ENCODE peak calls at places on chromosomes 1 and 21, in nine cellular contexts. Z is cardiac muscle cell, L is right atrium auricular region, Y is neural crest cell, W is tibial artery, F is lung, S is right lobe of liver, I is brain microvascular endothelial cell, J is astrocyte of the cerebellum. A is an unnamed sample.

GRCh38 chr1:117026361-117026760 is 24.8 kb downstream of the CD101 start:
- DNase-seq in I (no peak), L (no peak), S (no peak), W (no peak), Z (peak), F (no peak), Y (no peak), J (no peak), A (no peak)

GRCh38 chr1:201463071-201463552 is 5.9 kb downstream of the PHLDA3 start:
- DNase-seq in F (no peak), L (no peak), Y (no peak), W (no peak), Z (no peak), I (no peak), J (no peak), S (no peak), A (no peak)

GRCh38 chr1:243713470-243714186 is 136.4 kb downstream of the AKT3 start:
- DNase-seq in F (no peak), Z (peak), J (peak), I (no peak), L (no peak), Y (peak), W (no peak), S (no peak), A (no peak)

GRCh38 chr1:182608850-182609610 is 4.8 kb upstream of the RGS16 start:
- DNase-seq in F (no peak), Y (no peak), S (no peak), L (no peak), Z (peak), W (no peak), I (peak), J (no peak), A (no peak)

GRCh38 chr1:175146535-175147213 is 45.9 kb downstream of the KIAA0040 start:
- DNase-seq in S (peak), L (peak), J (peak), Y (peak), I (peak), F (peak), Z (peak), W (peak), A (no peak)

GRCh38 chr1:169113613-169114119 is 7.2 kb downstream of the ATP1B1 start:
- DNase-seq in S (no peak), W (no peak), I (peak), Z (peak), Y (no peak), F (no peak), J (peak), L (no peak), A (no peak)

GRCh38 chr1:183543619-183544204 is 46.5 kb downstream of the NCF2 start:
- DNase-seq in I (peak), L (no peak), F (no peak), Y (no peak), Z (peak), W (no peak), S (no peak), J (peak), A (no peak)

GRCh38 chr1:212752256-212752933 is 39.2 kb downstream of the NSL1 start:
- DNase-seq in I (no peak), Y (no peak), L (no peak), Z (peak), S (no peak), F (no peak), J (no peak), W (no peak), A (no peak)

GRCh38 chr1:153798468-153798780 is 23.2 kb downstream of the SLC27A3 start:
- DNase-seq in F (no peak), J (no peak), Y (no peak), S (no peak), Z (no peak), L (no peak), I (no peak), W (peak), A (no peak)

GRCh38 chr1:61318319-61319125 is 236.2 kb downstream of the NFIA start:
- DNase-seq in Y (no peak), W (peak), S (no peak), I (peak), Z (peak), L (peak), F (no peak), J (peak), A (peak)

GRCh38 chr1:83905315-83905907 is 93.5 kb downstream of the TTLL7 start:
- DNase-seq in S (no peak), F (no peak), L (no peak), W (no peak), Z (peak), J (no peak), Y (no peak), I (peak), A (no peak)

GRCh38 chr21:14488805-14489204 is 57.3 kb downstream of the SAMSN1 start:
- DNase-seq in J (no peak), S (no peak), W (no peak), Y (no peak), Z (no peak), L (no peak), F (no peak), I (no peak), A (no peak)

GRCh38 chr1:78833491-78833890 is 173.0 kb downstream of the ADGRL4 start:
- DNase-seq in W (no peak), J (peak), Z (peak), Y (no peak), S (no peak), I (peak), F (no peak), L (no peak), A (no peak)

GRCh38 chr1:56194911-56195310 is 384.5 kb downstream of the PLPP3 start:
- DNase-seq in I (no peak), J (no peak), F (no peak), Y (no peak), S (no peak), Z (peak), W (no peak), L (no peak), A (no peak)

GRCh38 chr1:160798439-160798838 is 2.5 kb downstream of the LY9 start:
- DNase-seq in Y (no peak), J (no peak), I (no peak), S (no peak), Z (no peak), L (no peak), W (no peak), F (peak), A (no peak)

GRCh38 chr1:1162597-1163537 is 10.8 kb upstream of the TTLL10 start:
- DNase-seq in F (peak), I (no peak), W (no peak), S (no peak), Y (no peak), J (no peak), L (no peak), Z (no peak), A (no peak)

GRCh38 chr1:7120863-7121621 is 335.8 kb downstream of the CAMTA1 start:
- DNase-seq in J (peak), W (no peak), I (no peak), L (no peak), Z (no peak), S (no peak), F (no peak), Y (no peak), A (no peak)

GRCh38 chr1:242745079-242745478 is 220.6 kb upstream of the PLD5 start:
- DNase-seq in S (no peak), I (no peak), Z (no peak), J (no peak), L (no peak), W (no peak), F (no peak), Y (no peak), A (no peak)

GRCh38 chr1:169090308-169090899 is 16.1 kb upstream of the ATP1B1 start:
- DNase-seq in I (no peak), L (no peak), Z (no peak), W (no peak), J (no peak), S (no peak), Y (no peak), F (no peak), A (no peak)

GRCh38 chr1:1264868-1265272 is 8.8 kb downstream of the UBE2J2 start:
- DNase-seq in L (no peak), W (no peak), I (peak), F (no peak), J (peak), S (no peak), Y (no peak), Z (peak), A (no peak)

GRCh38 chr1:201750934-201751333 is 78.0 kb upstream of the IPO9 start:
- DNase-seq in L (no peak), J (no peak), W (no peak), I (peak), S (no peak), Y (no peak), F (no peak), Z (peak), A (no peak)

GRCh38 chr1:26283871-26284596 is 4.1 kb downstream of the SH3BGRL3 start:
- DNase-seq in Z (no peak), F (no peak), I (no peak), Y (no peak), W (no peak), J (no peak), L (no peak), S (no peak), A (no peak)

GRCh38 chr1:204941415-204942338 is 71.0 kb downstream of the NFASC start:
- DNase-seq in J (peak), S (peak), Y (peak), F (peak), I (peak), Z (peak), L (peak), W (peak), A (no peak)

GRCh38 chr1:172322219-172323061 is 98.0 kb upstream of the C1orf105 start:
- DNase-seq in J (peak), S (no peak), L (peak), I (peak), Y (no peak), F (peak), W (peak), Z (peak), A (peak)

GRCh38 chr1:87089070-87089736 is 174.8 kb downstream of the HS2ST1 start:
- DNase-seq in L (no peak), Y (no peak), I (no peak), J (no peak), F (no peak), Z (no peak), W (no peak), S (no peak), A (no peak)

GRCh38 chr1:210647406-210648333 is 319.0 kb downstream of the HHAT start:
- DNase-seq in L (no peak), W (no peak), I (peak), J (peak), Z (peak), F (no peak), Y (no peak), S (no peak), A (no peak)

GRCh38 chr21:21001591-21002100 is 3.4 kb downstream of the NCAM2 start:
- DNase-seq in J (no peak), L (no peak), F (no peak), I (no peak), S (no peak), Y (no peak), Z (no peak), W (no peak), A (no peak)

GRCh38 chr1:209363112-209363511 is 220.4 kb upstream of the CAMK1G start:
- DNase-seq in Z (no peak), L (no peak), S (no peak), I (no peak), Y (no peak), F (no peak), W (no peak), J (no peak), A (no peak)

GRCh38 chr21:21196848-21197247 is 198.6 kb downstream of the NCAM2 start:
- DNase-seq in F (no peak), W (no peak), L (no peak), S (no peak), J (no peak), I (no peak), Y (no peak), Z (no peak), A (no peak)

GRCh38 chr1:44380666-44381177 is 24.3 kb upstream of the RNF220 start:
- DNase-seq in J (no peak), Y (no peak), F (no peak), S (no peak), Z (no peak), L (no peak), I (no peak), W (no peak), A (no peak)

GRCh38 chr1:28501925-28502324 is 3.9 kb upstream of the RCC1 start:
- DNase-seq in S (no peak), J (no peak), Y (no peak), Z (no peak), F (no peak), W (no peak), I (no peak), L (no peak), A (no peak)

GRCh38 chr1:52629021-52629643 is 3.8 kb upstream of the SHISAL2A start:
- DNase-seq in Y (peak), Z (no peak), I (no peak), S (no peak), F (no peak), J (no peak), L (no peak), W (no peak), A (no peak)

GRCh38 chr1:119828266-119828665 is 17.0 kb upstream of the REG4 start:
- DNase-seq in Y (no peak), J (no peak), S (no peak), L (no peak), I (no peak), W (no peak), F (no peak), Z (no peak), A (no peak)

GRCh38 chr1:46622341-46622740 is 5.7 kb upstream of the MOB3C start:
- DNase-seq in J (no peak), L (no peak), W (peak), I (peak), S (no peak), Z (peak), F (no peak), Y (no peak), A (peak)

GRCh38 chr1:167333703-167334102 is 113.0 kb downstream of the POU2F1 start:
- DNase-seq in Y (no peak), W (no peak), J (no peak), F (no peak), L (no peak), I (no peak), S (no peak), Z (no peak), A (no peak)

DNA sequence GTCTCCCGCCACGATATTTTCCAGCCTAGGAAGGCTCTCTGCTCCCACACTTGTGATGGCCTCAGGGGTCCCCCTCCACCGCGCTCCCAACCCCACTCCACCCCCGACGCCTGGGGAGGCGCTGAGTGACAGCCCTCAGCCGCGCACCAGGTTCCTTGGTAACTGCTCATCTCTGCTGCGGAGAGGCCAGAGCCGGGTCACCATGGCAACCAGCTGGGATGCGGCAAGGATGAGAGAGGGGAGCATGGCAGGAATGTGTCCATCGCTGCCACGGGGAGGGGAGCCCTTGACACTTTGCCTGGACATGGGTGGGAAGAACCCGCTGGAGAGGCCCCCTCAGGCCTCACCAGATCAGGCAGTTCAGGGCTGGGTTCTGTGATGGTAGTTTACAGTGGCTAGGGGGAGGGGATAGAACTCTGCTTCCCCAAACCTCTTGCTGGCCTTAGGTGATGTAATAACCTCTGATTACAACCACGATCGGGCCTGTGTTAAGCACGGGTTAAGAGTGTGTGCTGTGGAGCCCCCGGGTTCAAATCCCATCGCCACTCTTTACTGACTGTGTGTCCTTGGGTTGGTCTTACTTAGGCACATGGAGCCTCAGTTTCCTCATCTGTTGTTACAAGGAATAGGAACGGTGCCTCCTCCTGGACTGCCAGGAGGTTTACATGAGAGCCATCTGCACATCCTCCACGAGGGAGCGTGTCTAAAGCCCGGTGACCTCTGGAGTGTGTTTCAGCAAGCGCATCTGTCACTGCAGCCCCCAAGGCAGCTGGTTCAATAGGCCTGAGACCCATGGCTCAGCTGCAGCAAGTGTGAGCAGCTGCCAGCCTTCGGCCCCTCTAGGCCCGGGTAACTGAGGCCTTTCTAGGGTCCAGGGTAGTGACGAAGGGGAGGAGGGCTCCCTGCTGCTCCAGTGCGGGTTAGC is 6.3 kb downstream of the KIF17 start:
- DNase-seq in W (no peak), L (no peak), I (no peak), J (no peak), Y (peak), Z (no peak), S (no peak), F (no peak), A (no peak)
- TF ChIP-seq CTCF in W (no peak), L (no peak), I (peak), J (peak), Y (no peak), Z (peak), S (no peak), F (no peak), A (no peak)

GRCh38 chr1:228646717-228647522 is 88.4 kb upstream of the RHOU start:
- DNase-seq in S (no peak), F (no peak), W (no peak), L (no peak), J (no peak), Y (no peak), I (peak), Z (peak), A (peak)
- TF ChIP-seq CTCF in S (no peak), F (no peak), W (no peak), L (no peak), J (no peak), Y (no peak), I (peak), Z (no peak), A (no peak)

DNA sequence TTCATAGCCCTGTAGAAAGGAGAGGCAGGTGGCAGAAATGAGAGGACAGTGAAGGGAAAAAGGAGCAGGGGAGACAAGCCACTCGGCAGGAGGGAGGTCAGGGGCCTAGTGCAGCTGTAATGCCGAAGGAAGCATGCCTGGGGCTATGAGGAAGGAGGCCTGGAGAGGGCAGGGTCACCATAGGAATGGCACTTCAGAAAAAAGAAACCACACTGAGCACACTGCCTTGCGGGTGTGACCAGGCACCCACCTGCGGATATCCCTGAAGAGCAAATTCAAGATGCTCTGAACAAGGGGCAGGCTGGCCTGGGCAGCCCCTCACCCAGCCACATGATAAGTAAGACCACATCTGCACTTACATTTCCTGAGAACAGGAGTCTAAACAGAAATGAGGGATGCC is 104.7 kb downstream of the JAK1 start:
- DNase-seq in W (no peak), Z (peak), I (no peak), Y (no peak), S (no peak), F (peak), J (no peak), L (no peak), A (no peak)
- TF ChIP-seq CTCF in W (no peak), Z (peak), I (peak), Y (no peak), S (no peak), F (no peak), J (peak), L (no peak), A (peak)

GRCh38 chr1:94551449-94551848 is 9.9 kb upstream of the F3 start:
- DNase-seq in L (no peak), S (no peak), I (no peak), F (no peak), Y (no peak), Z (no peak), J (no peak), W (no peak), A (no peak)
- TF ChIP-seq CTCF in L (no peak), S (no peak), I (no peak), F (no peak), Y (no peak), Z (no peak), J (no peak), W (no peak), A (no peak)

GRCh38 chr1:234231061-234231892 is 142.0 kb upstream of the COA6 start:
- DNase-seq in Z (no peak), Y (no peak), J (no peak), I (no peak), S (no peak), W (no peak), F (no peak), L (no peak), A (no peak)
- TF ChIP-seq CTCF in Z (peak), Y (peak), J (no peak), I (no peak), S (no peak), W (no peak), F (no peak), L (no peak), A (no peak)

DNA sequence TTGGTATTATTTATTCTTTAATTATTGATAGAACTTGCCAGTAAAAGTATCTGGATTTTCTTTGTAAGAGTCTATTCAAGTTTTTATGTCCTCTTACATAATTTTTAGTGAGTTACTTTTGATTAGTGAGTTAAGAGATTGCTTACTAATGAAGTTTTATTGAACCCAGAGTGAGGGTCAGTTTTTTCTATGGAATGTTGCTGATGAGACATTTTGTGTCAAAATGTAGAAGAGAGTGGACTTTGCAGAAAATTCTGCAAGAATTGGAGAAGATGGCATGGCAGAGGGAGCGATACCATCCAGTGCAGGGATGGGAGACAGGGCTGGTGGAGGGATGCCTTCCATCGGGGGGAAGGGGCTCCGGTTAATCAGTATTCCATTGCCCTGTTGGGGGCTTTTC is 11.0 kb downstream of the MTARC2 start:
- DNase-seq in I (no peak), Z (no peak), L (no peak), S (no peak), Y (no peak), J (no peak), F (no peak), W (no peak), A (no peak)
- TF ChIP-seq CTCF in I (no peak), Z (no peak), L (no peak), S (no peak), Y (no peak), J (no peak), F (no peak), W (no peak), A (no peak)

GRCh38 chr1:197312163-197312562 is 44.1 kb downstream of the CRB1 start:
- DNase-seq in F (no peak), I (peak), S (no peak), W (no peak), L (no peak), Y (no peak), Z (no peak), J (no peak), A (no peak)

GRCh38 chr1:197319631-197320030 is 51.6 kb downstream of the CRB1 start:
- DNase-seq in S (no peak), Y (no peak), I (no peak), Z (no peak), L (no peak), W (no peak), J (no peak), F (no peak), A (no peak)

GRCh38 chr1:197313713-197314112 is 45.7 kb downstream of the CRB1 start:
- DNase-seq in J (no peak), F (no peak), S (no peak), W (no peak), L (no peak), Y (no peak), I (no peak), Z (no peak), A (no peak)

GRCh38 chr1:197314672-197315071 is 46.6 kb downstream of the CRB1 start:
- DNase-seq in Z (no peak), F (no peak), L (no peak), W (no peak), I (no peak), S (no peak), J (no peak), Y (no peak), A (no peak)
- TF ChIP-seq CTCF in Z (no peak), F (no peak), L (no peak), W (no peak), I (no peak), S (no peak), J (peak), Y (no peak), A (no peak)

GRCh38 chr21:45324430-45325205 is 36.9 kb upstream of the POFUT2 start:
- DNase-seq in Y (no peak), I (no peak), W (no peak), F (no peak), L (no peak), J (no peak), Z (no peak), S (peak), A (no peak)
- TF ChIP-seq CTCF in Y (no peak), I (peak), W (peak), F (peak), L (no peak), J (no peak), Z (no peak), S (no peak), A (no peak)